ENCODE peak calls at places on chromosomes 7 and 10, in nine cellular contexts. One of them, this sample, is unnamed.

GRCh38 chr10:88254091-88254490 is 329.0 kb downstream of the RNLS start:
- DNase-seq in sigmoid colon: no peak
- DNase-seq in A549: peak
- DNase-seq in cardiac fibroblast: peak
- DNase-seq in CD8-positive, alpha-beta T cell: no peak
- DNase-seq in upper lobe of right lung: no peak
- DNase-seq in astrocyte of the cerebellum: peak
- DNase-seq in IMR-90: peak
- DNase-seq in AG04450: no peak
- DNase-seq in this sample: peak

GRCh38 chr10:114970515-114970914 is 32.5 kb downstream of the TRUB1 start:
- DNase-seq in CD8-positive, alpha-beta T cell: no peak
- DNase-seq in sigmoid colon: no peak
- DNase-seq in cardiac fibroblast: no peak
- DNase-seq in AG04450: no peak
- DNase-seq in IMR-90: peak
- DNase-seq in A549: no peak
- DNase-seq in astrocyte of the cerebellum: no peak
- DNase-seq in upper lobe of right lung: no peak
- DNase-seq in this sample: no peak

GRCh38 chr10:34262965-34263364 is 552.1 kb downstream of the PARD3 start:
- DNase-seq in A549: no peak
- DNase-seq in sigmoid colon: no peak
- DNase-seq in upper lobe of right lung: no peak
- DNase-seq in CD8-positive, alpha-beta T cell: no peak
- DNase-seq in cardiac fibroblast: peak
- DNase-seq in astrocyte of the cerebellum: no peak
- DNase-seq in IMR-90: no peak
- DNase-seq in AG04450: no peak
- DNase-seq in this sample: no peak

GRCh38 chr7:37081436-37081835 is 357.1 kb upstream of the AOAH start:
- DNase-seq in sigmoid colon: no peak
- DNase-seq in A549: no peak
- DNase-seq in IMR-90: no peak
- DNase-seq in CD8-positive, alpha-beta T cell: no peak
- DNase-seq in AG04450: no peak
- DNase-seq in upper lobe of right lung: no peak
- DNase-seq in astrocyte of the cerebellum: no peak
- DNase-seq in cardiac fibroblast: peak
- DNase-seq in this sample: no peak

GRCh38 chr10:47249881-47250280 is 50.1 kb upstream of the GDF10 start:
- DNase-seq in sigmoid colon: no peak
- DNase-seq in cardiac fibroblast: no peak
- DNase-seq in A549: no peak
- DNase-seq in upper lobe of right lung: no peak
- DNase-seq in CD8-positive, alpha-beta T cell: no peak
- DNase-seq in IMR-90: no peak
- DNase-seq in astrocyte of the cerebellum: no peak
- DNase-seq in AG04450: no peak
- DNase-seq in this sample: no peak

GRCh38 chr10:113084031-113084430 is 134.0 kb downstream of the TCF7L2 start:
- DNase-seq in AG04450: no peak
- DNase-seq in IMR-90: peak
- DNase-seq in cardiac fibroblast: peak
- DNase-seq in CD8-positive, alpha-beta T cell: no peak
- DNase-seq in astrocyte of the cerebellum: no peak
- DNase-seq in sigmoid colon: no peak
- DNase-seq in upper lobe of right lung: no peak
- DNase-seq in A549: no peak
- DNase-seq in this sample: no peak

GRCh38 chr7:43328785-43329380 is 216.4 kb downstream of the HECW1 start:
- DNase-seq in sigmoid colon: no peak
- DNase-seq in CD8-positive, alpha-beta T cell: no peak
- DNase-seq in A549: no peak
- DNase-seq in astrocyte of the cerebellum: no peak
- DNase-seq in cardiac fibroblast: no peak
- DNase-seq in AG04450: no peak
- DNase-seq in upper lobe of right lung: no peak
- DNase-seq in IMR-90: no peak
- DNase-seq in this sample: no peak

GRCh38 chr7:127897704-127898454 is 133.4 kb downstream of the LRRC4 start:
- DNase-seq in CD8-positive, alpha-beta T cell: no peak
- DNase-seq in astrocyte of the cerebellum: no peak
- DNase-seq in upper lobe of right lung: no peak
- DNase-seq in IMR-90: peak
- DNase-seq in AG04450: no peak
- DNase-seq in A549: no peak
- DNase-seq in sigmoid colon: no peak
- DNase-seq in cardiac fibroblast: no peak
- DNase-seq in this sample: no peak

GRCh38 chr10:132545659-132546367 is 8.2 kb downstream of the INPP5A start:
- DNase-seq in CD8-positive, alpha-beta T cell: no peak
- DNase-seq in astrocyte of the cerebellum: no peak
- DNase-seq in IMR-90: no peak
- DNase-seq in upper lobe of right lung: no peak
- DNase-seq in A549: no peak
- DNase-seq in sigmoid colon: peak
- DNase-seq in AG04450: no peak
- DNase-seq in cardiac fibroblast: no peak
- DNase-seq in this sample: no peak

GRCh38 chr7:131940621-131941020 is 384.2 kb upstream of the PODXL start:
- DNase-seq in IMR-90: no peak
- DNase-seq in cardiac fibroblast: no peak
- DNase-seq in AG04450: no peak
- DNase-seq in astrocyte of the cerebellum: no peak
- DNase-seq in upper lobe of right lung: no peak
- DNase-seq in CD8-positive, alpha-beta T cell: no peak
- DNase-seq in sigmoid colon: no peak
- DNase-seq in A549: no peak
- DNase-seq in this sample: no peak

GRCh38 chr10:110498982-110499795 is 1.5 kb downstream of the DUSP5 start:
- DNase-seq in upper lobe of right lung: no peak
- DNase-seq in CD8-positive, alpha-beta T cell: peak
- DNase-seq in A549: no peak
- DNase-seq in AG04450: peak
- DNase-seq in IMR-90: peak
- DNase-seq in cardiac fibroblast: no peak
- DNase-seq in astrocyte of the cerebellum: no peak
- DNase-seq in sigmoid colon: no peak
- DNase-seq in this sample: no peak

GRCh38 chr10:102704915-102705314 is 9.3 kb downstream of the ARL3 start:
- DNase-seq in A549: no peak
- DNase-seq in sigmoid colon: no peak
- DNase-seq in IMR-90: peak
- DNase-seq in astrocyte of the cerebellum: peak
- DNase-seq in AG04450: no peak
- DNase-seq in upper lobe of right lung: no peak
- DNase-seq in cardiac fibroblast: no peak
- DNase-seq in CD8-positive, alpha-beta T cell: no peak
- DNase-seq in this sample: no peak

GRCh38 chr10:103054621-103055020 is 136.5 kb downstream of the CNNM2 start:
- DNase-seq in A549: no peak
- DNase-seq in upper lobe of right lung: no peak
- DNase-seq in astrocyte of the cerebellum: no peak
- DNase-seq in IMR-90: no peak
- DNase-seq in cardiac fibroblast: no peak
- DNase-seq in CD8-positive, alpha-beta T cell: no peak
- DNase-seq in sigmoid colon: no peak
- DNase-seq in AG04450: no peak
- DNase-seq in this sample: no peak

DNA sequence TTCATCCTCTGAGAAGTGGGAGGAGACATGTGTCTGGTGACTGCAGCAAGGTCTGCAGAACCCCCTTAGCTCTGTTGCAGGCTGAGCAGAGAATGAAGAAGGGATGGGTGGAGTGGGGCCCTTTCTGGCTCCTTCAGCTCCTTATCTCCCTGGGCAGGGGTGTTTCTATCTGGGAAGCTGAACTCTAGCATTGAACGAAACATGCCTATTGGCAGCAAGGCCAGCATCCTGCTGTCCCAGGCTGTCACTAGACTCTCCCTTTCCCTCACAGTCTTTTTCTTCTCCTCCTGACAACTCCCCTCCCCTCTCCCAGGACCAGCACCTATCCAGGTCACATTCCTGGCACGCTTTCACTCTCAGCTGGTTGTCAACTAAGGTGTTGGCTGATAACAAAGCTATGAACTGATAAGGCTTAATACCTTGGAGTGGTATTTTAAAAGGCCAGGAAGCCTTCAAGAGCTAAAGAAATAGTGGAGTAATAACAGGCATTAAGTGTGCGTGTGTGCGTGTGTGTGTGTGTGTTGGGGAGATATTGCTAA is 128.8 kb upstream of the FZD8 start:
- DNase-seq in sigmoid colon: no peak
- DNase-seq in cardiac fibroblast: no peak
- DNase-seq in upper lobe of right lung: no peak
- DNase-seq in AG04450: no peak
- DNase-seq in astrocyte of the cerebellum: no peak
- DNase-seq in CD8-positive, alpha-beta T cell: no peak
- DNase-seq in A549: no peak
- DNase-seq in IMR-90: no peak
- DNase-seq in this sample: no peak
- H3K4me3 ChIP-seq in sigmoid colon: no peak
- H3K4me3 ChIP-seq in cardiac fibroblast: no peak
- H3K4me3 ChIP-seq in upper lobe of right lung: no peak
- H3K4me3 ChIP-seq in AG04450: no peak
- H3K4me3 ChIP-seq in astrocyte of the cerebellum: no peak
- H3K4me3 ChIP-seq in CD8-positive, alpha-beta T cell: no peak
- H3K4me3 ChIP-seq in A549: no peak
- H3K4me3 ChIP-seq in IMR-90: no peak
- H3K4me3 ChIP-seq in this sample: no peak

GRCh38 chr7:137965942-137966624 is 35.8 kb downstream of the CREB3L2 start:
- DNase-seq in AG04450: no peak
- DNase-seq in IMR-90: no peak
- DNase-seq in A549: no peak
- DNase-seq in astrocyte of the cerebellum: no peak
- DNase-seq in sigmoid colon: no peak
- DNase-seq in upper lobe of right lung: no peak
- DNase-seq in CD8-positive, alpha-beta T cell: no peak
- DNase-seq in cardiac fibroblast: no peak
- DNase-seq in this sample: no peak
- TF ChIP-seq CTCF in AG04450: peak
- TF ChIP-seq CTCF in IMR-90: peak
- TF ChIP-seq CTCF in A549: no peak
- TF ChIP-seq CTCF in astrocyte of the cerebellum: peak
- TF ChIP-seq CTCF in sigmoid colon: no peak
- TF ChIP-seq CTCF in upper lobe of right lung: no peak
- TF ChIP-seq CTCF in CD8-positive, alpha-beta T cell: no peak
- TF ChIP-seq CTCF in cardiac fibroblast: peak
- TF ChIP-seq CTCF in this sample: peak

GRCh38 chr10:3887885-3888476 is 103.0 kb upstream of the KLF6 start:
- DNase-seq in upper lobe of right lung: no peak
- DNase-seq in astrocyte of the cerebellum: peak
- DNase-seq in CD8-positive, alpha-beta T cell: peak
- DNase-seq in sigmoid colon: peak
- DNase-seq in AG04450: peak
- DNase-seq in IMR-90: peak
- DNase-seq in cardiac fibroblast: peak
- DNase-seq in A549: peak
- DNase-seq in this sample: peak

GRCh38 chr10:3882855-3883254 is 97.8 kb upstream of the KLF6 start:
- DNase-seq in IMR-90: no peak
- DNase-seq in AG04450: no peak
- DNase-seq in astrocyte of the cerebellum: no peak
- DNase-seq in A549: no peak
- DNase-seq in CD8-positive, alpha-beta T cell: no peak
- DNase-seq in cardiac fibroblast: no peak
- DNase-seq in upper lobe of right lung: no peak
- DNase-seq in sigmoid colon: peak
- DNase-seq in this sample: no peak

GRCh38 chr10:3886666-3887251 is 101.8 kb upstream of the KLF6 start:
- DNase-seq in astrocyte of the cerebellum: peak
- DNase-seq in upper lobe of right lung: no peak
- DNase-seq in IMR-90: peak
- DNase-seq in AG04450: peak
- DNase-seq in sigmoid colon: peak
- DNase-seq in CD8-positive, alpha-beta T cell: no peak
- DNase-seq in A549: peak
- DNase-seq in cardiac fibroblast: peak
- DNase-seq in this sample: peak

GRCh38 chr10:3887404-3887803 is 102.4 kb upstream of the KLF6 start:
- DNase-seq in astrocyte of the cerebellum: no peak
- DNase-seq in sigmoid colon: peak
- DNase-seq in AG04450: no peak
- DNase-seq in upper lobe of right lung: no peak
- DNase-seq in A549: no peak
- DNase-seq in IMR-90: no peak
- DNase-seq in CD8-positive, alpha-beta T cell: no peak
- DNase-seq in cardiac fibroblast: no peak
- DNase-seq in this sample: no peak

DNA sequence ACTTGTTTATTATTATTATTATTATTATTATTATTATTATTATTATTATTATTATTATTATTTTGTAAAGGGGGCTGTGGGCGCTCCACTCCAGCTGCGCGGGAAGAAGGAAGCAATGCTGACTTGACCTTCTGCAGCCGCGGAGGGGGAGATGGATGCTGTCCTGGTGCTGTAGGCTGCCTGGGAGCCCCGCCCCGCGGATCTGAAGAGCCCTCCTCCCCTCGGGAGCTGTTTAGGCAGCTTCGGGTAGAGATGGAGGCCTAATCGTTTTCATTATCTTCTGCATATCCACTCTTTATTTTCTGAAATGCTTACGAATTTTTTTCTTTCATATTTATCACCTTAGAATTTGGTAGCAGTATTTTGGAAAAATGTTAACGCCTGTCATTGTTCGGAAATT is 101.2 kb upstream of the KLF6 start:
- DNase-seq in IMR-90: peak
- DNase-seq in CD8-positive, alpha-beta T cell: no peak
- DNase-seq in upper lobe of right lung: peak
- DNase-seq in cardiac fibroblast: peak
- DNase-seq in A549: peak
- DNase-seq in sigmoid colon: peak
- DNase-seq in astrocyte of the cerebellum: no peak
- DNase-seq in AG04450: no peak
- DNase-seq in this sample: no peak
- H3K4me3 ChIP-seq in IMR-90: no peak
- H3K4me3 ChIP-seq in CD8-positive, alpha-beta T cell: no peak
- H3K4me3 ChIP-seq in upper lobe of right lung: no peak
- H3K4me3 ChIP-seq in cardiac fibroblast: peak
- H3K4me3 ChIP-seq in A549: peak
- H3K4me3 ChIP-seq in sigmoid colon: peak
- H3K4me3 ChIP-seq in astrocyte of the cerebellum: no peak
- H3K4me3 ChIP-seq in AG04450: no peak
- H3K4me3 ChIP-seq in this sample: no peak

GRCh38 chr7:101507791-101508252 is 121.3 kb downstream of the MYL10 start:
- DNase-seq in A549: peak
- DNase-seq in sigmoid colon: no peak
- DNase-seq in CD8-positive, alpha-beta T cell: no peak
- DNase-seq in astrocyte of the cerebellum: peak
- DNase-seq in IMR-90: peak
- DNase-seq in cardiac fibroblast: peak
- DNase-seq in upper lobe of right lung: no peak
- DNase-seq in AG04450: no peak
- DNase-seq in this sample: no peak
- TF ChIP-seq CTCF in A549: peak
- TF ChIP-seq CTCF in sigmoid colon: no peak
- TF ChIP-seq CTCF in CD8-positive, alpha-beta T cell: peak
- TF ChIP-seq CTCF in astrocyte of the cerebellum: peak
- TF ChIP-seq CTCF in IMR-90: peak
- TF ChIP-seq CTCF in cardiac fibroblast: peak
- TF ChIP-seq CTCF in upper lobe of right lung: peak
- TF ChIP-seq CTCF in AG04450: peak
- TF ChIP-seq CTCF in this sample: peak

GRCh38 chr10:32929634-32930033 is 28.4 kb downstream of the ITGB1 start:
- DNase-seq in upper lobe of right lung: no peak
- DNase-seq in AG04450: no peak
- DNase-seq in IMR-90: no peak
- DNase-seq in CD8-positive, alpha-beta T cell: no peak
- DNase-seq in A549: no peak
- DNase-seq in sigmoid colon: no peak
- DNase-seq in cardiac fibroblast: no peak
- DNase-seq in astrocyte of the cerebellum: no peak
- DNase-seq in this sample: no peak
- H3K4me3 ChIP-seq in upper lobe of right lung: no peak
- H3K4me3 ChIP-seq in AG04450: no peak
- H3K4me3 ChIP-seq in IMR-90: no peak
- H3K4me3 ChIP-seq in CD8-positive, alpha-beta T cell: no peak
- H3K4me3 ChIP-seq in A549: no peak
- H3K4me3 ChIP-seq in sigmoid colon: no peak
- H3K4me3 ChIP-seq in cardiac fibroblast: no peak
- H3K4me3 ChIP-seq in astrocyte of the cerebellum: no peak
- H3K4me3 ChIP-seq in this sample: no peak

This sample was measured in AG09309.